ENCODE peak calls at places on chromosomes 7 and 10, in seven cellular contexts. S is cardiac muscle cell, K is fibroblast of mammary gland, N is WERI-Rb-1, W is GM12865, Z is mammary epithelial cell, A is tibial artery. G is an unnamed sample.

GRCh38 chr10:126723226-126723625 is 52.7 kb upstream of the C10orf90 start:
- DNase-seq in A (no peak), Z (no peak), N (no peak), K (no peak), W (no peak), S (no peak), G (no peak)

GRCh38 chr10:118963341-118963740 is 66.2 kb upstream of the NANOS1 start:
- DNase-seq in W (no peak), K (no peak), S (no peak), A (no peak), N (no peak), Z (no peak), G (no peak)

GRCh38 chr10:104054430-104054829 is 31.2 kb downstream of the COL17A1 start:
- DNase-seq in K (peak; percentile 71), Z (no peak), N (no peak), A (no peak), S (no peak), W (no peak), G (peak; percentile 37)

GRCh38 chr7:92835851-92836488 is 403 bp downstream of the CDK6 start:
- DNase-seq in Z (no peak), S (no peak), W (peak; percentile 62), N (no peak), K (no peak), A (peak; percentile 21), G (no peak)

GRCh38 chr7:132354527-132354926 is 221.7 kb downstream of the PLXNA4 start:
- DNase-seq in Z (no peak), W (no peak), S (no peak), N (no peak), A (no peak), K (no peak), G (no peak)

GRCh38 chr10:58414270-58415041 is 29.2 kb downstream of the TFAM start:
- DNase-seq in Z (peak; percentile 64), K (peak; percentile 86), S (peak; percentile 59), N (no peak), A (no peak), W (no peak), G (peak; percentile 83)

GRCh38 chr7:139032473-139032872 is 3.4 kb downstream of the ZC3HAV1L start:
- DNase-seq in K (no peak), A (no peak), S (no peak), Z (no peak), W (no peak), N (no peak), G (no peak)

GRCh38 chr7:2158331-2159175 is 74.2 kb downstream of the MAD1L1 start:
- DNase-seq in S (no peak), Z (no peak), K (no peak), A (no peak), W (no peak), N (peak; percentile 7), G (no peak)

GRCh38 chr7:43273939-43274719 is 161.7 kb downstream of the HECW1 start:
- DNase-seq in W (no peak), N (no peak), K (no peak), A (no peak), S (no peak), Z (no peak), G (no peak)

GRCh38 chr7:22860337-22860736 is 37.7 kb upstream of the TOMM7 start:
- DNase-seq in Z (no peak), K (no peak), A (no peak), W (peak; percentile 29), N (peak; percentile 46), S (no peak), G (no peak)

GRCh38 chr7:44637788-44638594 is 31.6 kb downstream of the OGDH start:
- DNase-seq in S (no peak), A (peak; percentile 73), W (peak; percentile 93), Z (peak; percentile 95), N (no peak), K (peak; percentile 98), G (peak; percentile 8)

GRCh38 chr7:44636926-44637325 is 30.5 kb downstream of the OGDH start:
- DNase-seq in W (no peak), K (no peak), Z (no peak), N (no peak), A (no peak), S (no peak), G (no peak)

GRCh38 chr7:44638611-44639557 is 32.5 kb downstream of the OGDH start:
- DNase-seq in W (peak; percentile 95), K (peak; percentile 80), Z (peak; percentile 89), N (peak; percentile 30), A (peak; percentile 73), S (no peak), G (no peak)

GRCh38 chr7:44643206-44643605 is 36.8 kb downstream of the OGDH start:
- DNase-seq in A (no peak), S (no peak), N (no peak), Z (no peak), W (no peak), K (no peak), G (no peak)

DNA sequence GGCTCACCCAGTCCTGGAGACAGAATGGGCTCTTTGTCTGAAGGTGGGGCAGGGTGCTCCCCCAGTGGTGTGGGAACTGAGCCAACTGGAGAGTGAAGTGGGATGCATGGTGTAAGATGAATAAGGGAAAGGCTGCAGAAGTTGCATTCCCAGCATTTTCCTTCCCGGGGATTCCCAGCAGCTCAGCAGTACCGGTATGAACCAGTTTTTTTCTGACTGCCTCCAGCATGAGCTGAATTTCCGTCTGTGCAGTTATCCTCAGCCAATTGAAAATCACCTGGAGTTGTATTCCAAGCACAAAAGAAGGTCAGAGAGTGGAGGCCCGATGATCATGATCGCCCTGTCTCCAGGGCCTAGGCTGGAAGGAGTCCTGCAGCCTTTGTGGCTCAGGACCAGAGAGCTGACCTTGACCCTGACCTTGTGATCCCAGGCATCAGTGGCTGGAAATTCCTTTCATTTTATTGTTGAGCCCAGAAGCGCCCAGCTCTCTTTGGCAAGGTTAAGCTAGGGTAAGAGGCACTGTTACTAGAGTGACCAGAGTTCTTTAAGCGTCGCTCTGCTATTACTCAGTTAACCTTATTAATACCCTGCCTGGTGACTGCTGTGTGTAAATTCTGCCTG is 33.4 kb downstream of the OGDH start:
- DNase-seq in A (no peak), W (no peak), N (peak; percentile 35), Z (peak; percentile 91), S (peak; percentile 77), K (peak; percentile 77), G (peak; percentile 68)
- H3K4me3 ChIP-seq in A (no peak overlapping the region), W (peak overlapping the region; percentile 34), N (no peak overlapping the region), Z (no peak overlapping the region), S (no peak overlapping the region), K (no peak overlapping the region), G (no peak overlapping the region)

GRCh38 chr7:140322759-140323158 is 75.6 kb downstream of the SLC37A3 start:
- DNase-seq in W (no peak), N (peak; percentile 26), K (no peak), A (no peak), Z (no peak), S (no peak), G (no peak)

GRCh38 chr7:140327261-140327661 is 71.1 kb downstream of the SLC37A3 start:
- DNase-seq in W (no peak), Z (no peak), K (no peak), S (no peak), A (no peak), N (no peak), G (no peak)

GRCh38 chr7:140325600-140325999 is 72.7 kb downstream of the SLC37A3 start:
- DNase-seq in K (no peak), N (no peak), A (no peak), S (no peak), W (no peak), Z (no peak), G (no peak)

GRCh38 chr7:140326116-140326928 is 72.0 kb downstream of the SLC37A3 start:
- DNase-seq in K (peak; percentile 69), Z (peak; percentile 46), S (peak; percentile 74), W (peak; percentile 51), N (peak; percentile 62), A (peak; percentile 79), G (peak; percentile 64)

DNA sequence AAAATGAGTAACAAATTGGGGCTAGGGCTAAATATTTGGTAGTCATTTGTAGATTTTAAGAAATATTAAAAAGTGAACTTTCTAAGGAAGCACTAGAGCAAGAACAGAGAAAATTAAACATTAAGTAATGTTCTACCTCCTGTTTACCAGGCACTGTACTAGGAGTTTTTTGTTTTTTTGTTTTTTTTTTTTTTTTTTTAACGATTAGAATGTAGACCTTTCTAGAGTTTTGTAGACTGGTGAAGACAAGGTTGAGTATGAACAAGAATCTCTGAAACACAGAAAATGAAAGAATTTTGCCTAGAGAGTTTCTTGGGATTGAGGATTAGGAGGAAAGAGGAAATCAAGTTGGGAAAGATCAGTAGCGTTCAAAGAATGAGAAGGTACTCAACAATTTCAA is 73.6 kb downstream of the SLC37A3 start:
- DNase-seq in A (no peak), W (no peak), K (no peak), N (no peak), Z (no peak), S (no peak), G (no peak)
- TF ChIP-seq CTCF in A (no peak), W (no peak), K (no peak), N (no peak), Z (no peak), S (no peak), G (no peak)

DNA sequence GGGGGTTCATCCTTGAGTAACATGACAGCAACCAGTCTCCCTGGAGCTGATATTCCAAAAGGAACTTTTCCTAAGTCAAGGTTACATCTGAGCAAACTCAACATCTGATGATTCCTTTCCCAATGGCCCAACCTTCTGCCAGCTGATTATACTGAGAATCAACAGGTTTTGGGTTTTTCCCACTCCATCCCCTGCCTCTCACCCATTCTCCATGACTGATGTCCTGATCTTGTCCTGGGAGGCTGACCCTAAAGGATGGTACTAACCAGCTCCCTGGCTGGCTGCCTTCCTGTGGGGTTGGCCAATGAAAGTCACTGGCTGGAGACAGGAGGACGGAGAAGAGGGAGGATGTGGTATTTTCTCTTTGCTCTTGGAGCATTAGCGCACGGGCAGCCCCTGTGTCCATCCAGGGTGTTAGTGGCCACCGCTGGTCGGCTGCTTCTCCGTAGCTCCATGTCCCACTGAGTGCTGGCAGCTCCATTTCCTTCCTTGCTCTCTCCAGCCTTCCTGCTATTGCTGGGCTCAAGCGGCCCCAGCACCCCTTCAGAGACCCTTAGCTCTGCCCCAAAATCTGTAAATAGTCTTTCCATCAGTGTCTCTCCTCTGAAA is 306.2 kb upstream of the PITRM1 start:
- DNase-seq in A (no peak), N (no peak), W (no peak), K (no peak), Z (no peak), S (no peak), G (no peak)
- H3K4me3 ChIP-seq in A (no peak overlapping the region), N (no peak overlapping the region), W (no peak overlapping the region), K (no peak overlapping the region), Z (no peak overlapping the region), S (no peak overlapping the region), G (no peak overlapping the region)

DNA sequence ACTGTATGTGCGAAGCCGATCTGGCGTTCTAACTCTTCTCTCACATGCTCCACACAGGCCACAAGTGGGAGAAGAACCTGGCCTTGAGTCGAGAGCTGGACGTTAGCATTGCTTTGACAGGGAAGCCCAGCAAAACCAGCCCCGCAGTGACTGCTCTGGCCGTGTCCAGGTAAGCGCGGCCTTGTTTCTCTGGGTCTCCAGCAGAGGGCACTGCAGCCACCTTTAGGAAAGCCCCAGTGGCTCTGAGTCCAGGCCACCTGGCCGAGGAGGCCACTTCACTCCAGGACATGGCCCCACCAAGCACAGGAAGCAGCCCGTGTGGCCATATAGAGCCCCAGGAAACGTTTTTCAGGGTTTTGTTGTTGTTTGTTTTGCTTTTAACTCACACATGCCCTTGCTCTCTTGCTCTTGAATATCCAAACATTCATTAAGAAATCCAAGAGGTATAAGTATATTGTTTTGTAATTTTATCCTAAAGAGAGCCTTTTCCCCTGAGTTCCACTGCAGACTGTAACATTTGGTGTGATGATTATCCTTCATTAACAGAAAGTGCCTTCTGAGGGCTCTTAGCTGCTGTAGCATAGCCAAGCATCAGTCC is 41.8 kb upstream of the LRRC18 start:
- DNase-seq in Z (peak; percentile 7), K (peak; percentile 47), W (peak; percentile 64), S (peak; percentile 85), A (peak; percentile 46), N (peak; percentile 77), G (peak; percentile 19)
- TF ChIP-seq CTCF in Z (peak; percentile 89), K (peak; percentile 76), W (peak; percentile 72), S (peak; percentile 86), A (peak; percentile 83), N (peak; percentile 94), G (peak; percentile 88)

G was measured in astrocyte of the cerebellum.